ENCODE peak calls at places on chromosomes 4 and X, in eight cellular contexts. C is AG09309, H is esophagus muscularis mucosa, P is AG04449, M is DND-41, Q is HCT116, T is astrocyte of the cerebellum, B is LNCaP clone FGC. O is an unnamed sample.

GRCh38 chrX:64894454-64895038 is 81.7 kb downstream of the ZC4H2 start:
- DNase-seq in C (no peak), H (no peak), P (no peak), M (peak), Q (peak), T (no peak), B (no peak), O (no peak)

GRCh38 chr4:100428051-100428450 is 89.8 kb downstream of the EMCN start:
- DNase-seq in C (peak), H (no peak), P (peak), M (no peak), Q (peak), T (peak), B (no peak), O (peak)

GRCh38 chrX:150018931-150019331 is 80.6 kb upstream of the EOLA2 start:
- DNase-seq in C (peak), H (no peak), P (no peak), M (no peak), Q (no peak), T (no peak), B (no peak), O (peak)

GRCh38 chr4:182015893-182016292 is 227.3 kb upstream of the TENM3 start:
- DNase-seq in C (peak), H (no peak), P (no peak), M (no peak), Q (no peak), T (no peak), B (no peak), O (no peak)

GRCh38 chr4:144583658-144584057 is 62.3 kb upstream of the HHIP start:
- DNase-seq in C (peak), H (no peak), P (no peak), M (no peak), Q (no peak), T (no peak), B (no peak), O (no peak)

GRCh38 chr4:165905405-165906027 is 32.5 kb downstream of the TLL1 start:
- DNase-seq in C (no peak), H (no peak), P (no peak), M (no peak), Q (no peak), T (no peak), B (peak), O (peak)

GRCh38 chr4:80101086-80101767 is 28.2 kb upstream of the ANTXR2 start:
- DNase-seq in C (no peak), H (no peak), P (no peak), M (no peak), Q (no peak), T (no peak), B (no peak), O (no peak)

GRCh38 chr4:140188975-140189374 is 35.0 kb upstream of the MAML3 start:
- DNase-seq in C (peak), H (no peak), P (peak), M (no peak), Q (no peak), T (peak), B (no peak), O (peak)

GRCh38 chr4:182862921-182863320 is 54.3 kb downstream of the DCTD start:
- DNase-seq in C (no peak), H (no peak), P (no peak), M (no peak), Q (no peak), T (no peak), B (peak), O (no peak)

GRCh38 chr4:76723373-76723772 is 174.6 kb downstream of the SOWAHB start:
- DNase-seq in C (no peak), H (no peak), P (no peak), M (no peak), Q (no peak), T (no peak), B (no peak), O (no peak)
- TF ChIP-seq CTCF in C (peak), H (no peak), P (peak), M (no peak), Q (peak), T (peak), B (peak), O (peak)

DNA sequence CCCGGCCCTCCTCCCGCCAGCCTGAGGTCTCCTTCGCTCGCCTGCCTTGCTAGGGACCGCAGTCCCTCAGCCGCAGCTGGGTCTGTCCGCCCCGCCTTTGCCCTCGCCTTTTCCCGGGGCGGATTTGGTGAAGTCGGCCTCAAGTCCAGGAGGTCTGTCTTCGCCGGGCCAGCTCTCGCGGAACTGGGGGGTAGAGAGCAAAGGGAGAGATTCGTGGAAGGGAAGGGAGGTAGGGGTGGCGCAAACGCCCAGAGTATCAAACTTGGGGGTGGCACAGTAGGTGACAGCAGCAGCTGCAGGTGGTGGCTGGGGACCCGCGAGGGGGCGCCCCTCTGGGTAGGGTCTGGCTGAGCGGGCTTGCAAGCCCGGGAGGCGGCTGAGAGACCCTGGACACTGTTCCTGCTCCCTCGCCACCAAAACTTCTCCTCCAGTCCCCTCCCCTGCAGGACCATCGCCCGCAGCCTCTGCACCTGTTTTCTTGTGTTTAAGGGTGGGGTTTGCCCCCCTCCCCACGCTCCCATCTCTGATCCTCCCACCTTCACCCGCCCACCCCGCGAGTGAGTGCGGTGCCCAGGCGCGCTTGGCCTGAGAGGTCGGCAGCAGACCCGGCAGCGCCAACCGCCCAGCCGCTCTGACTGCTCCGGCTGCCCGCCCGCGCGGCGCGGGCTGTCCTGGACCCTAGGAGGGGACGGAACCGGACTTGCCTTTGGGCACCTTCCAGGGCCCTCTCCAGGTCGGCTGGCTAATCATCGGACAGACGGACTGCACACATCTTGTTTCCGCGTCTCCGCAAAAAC is at the start of gene NPY2R:
- DNase-seq in C (no peak), H (no peak), P (no peak), M (no peak), Q (no peak), T (no peak), B (no peak), O (no peak)
- H3K4me3 ChIP-seq in C (no peak), H (peak), P (no peak), M (no peak), Q (no peak), T (peak), B (no peak), O (no peak)

GRCh38 chr4:147078362-147078761 is 132.7 kb upstream of the TTC29 start:
- DNase-seq in C (no peak), H (no peak), P (no peak), M (no peak), Q (no peak), T (no peak), B (no peak), O (no peak)
- TF ChIP-seq CTCF in C (no peak), H (no peak), P (no peak), M (no peak), Q (no peak), T (no peak), B (no peak), O (no peak)

DNA sequence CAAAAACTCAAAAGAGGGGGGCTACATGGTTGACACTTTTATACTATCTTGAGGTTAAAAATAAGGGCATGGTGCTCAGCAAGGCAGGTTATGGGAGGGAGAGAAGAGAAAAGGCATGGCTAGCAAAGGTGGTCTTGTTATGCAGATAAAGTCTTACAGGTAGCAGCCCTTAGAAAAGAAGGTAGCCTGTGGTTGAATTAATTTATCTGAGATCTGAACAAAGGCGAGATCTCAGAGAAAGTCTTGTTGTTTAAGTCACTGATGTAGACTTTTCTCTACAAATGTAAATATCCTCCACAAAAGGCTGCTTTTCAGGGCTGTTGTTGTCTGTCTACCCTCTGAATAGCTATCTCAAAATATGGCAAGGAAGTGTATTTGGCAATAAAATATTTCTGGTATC is 1250.4 kb downstream of the PCDH18 start:
- DNase-seq in C (no peak), H (no peak), P (no peak), M (no peak), Q (no peak), T (no peak), B (no peak), O (no peak)
- H3K4me3 ChIP-seq in C (no peak), H (no peak), P (no peak), M (no peak), Q (no peak), T (no peak), B (no peak), O (no peak)

GRCh38 chr4:184310171-184310567 is 92.5 kb upstream of the ENPP6 start:
- DNase-seq in C (no peak), H (peak), P (no peak), M (peak), Q (no peak), T (no peak), B (no peak), O (peak)
- TF ChIP-seq CTCF in C (peak), H (no peak), P (peak), M (peak), Q (peak), T (no peak), B (peak), O (peak)

GRCh38 chr4:26302390-26302897 is 18.4 kb upstream of the RBPJ start:
- DNase-seq in C (no peak), H (no peak), P (no peak), M (no peak), Q (no peak), T (no peak), B (no peak), O (no peak)

GRCh38 chr4:26299254-26299882 is 21.4 kb upstream of the RBPJ start:
- DNase-seq in C (no peak), H (no peak), P (no peak), M (no peak), Q (no peak), T (no peak), B (no peak), O (peak)

GRCh38 chr4:26303008-26303407 is 17.8 kb upstream of the RBPJ start:
- DNase-seq in C (no peak), H (no peak), P (no peak), M (no peak), Q (no peak), T (no peak), B (no peak), O (no peak)

GRCh38 chr4:26298198-26298950 is 22.4 kb upstream of the RBPJ start:
- DNase-seq in C (peak), H (no peak), P (no peak), M (no peak), Q (no peak), T (peak), B (no peak), O (peak)

GRCh38 chr4:26300314-26301307 is 20.2 kb upstream of the RBPJ start:
- DNase-seq in C (no peak), H (no peak), P (no peak), M (no peak), Q (no peak), T (no peak), B (no peak), O (no peak)
- H3K4me3 ChIP-seq in C (no peak), H (no peak), P (no peak), M (no peak), Q (no peak), T (no peak), B (no peak), O (no peak)

DNA sequence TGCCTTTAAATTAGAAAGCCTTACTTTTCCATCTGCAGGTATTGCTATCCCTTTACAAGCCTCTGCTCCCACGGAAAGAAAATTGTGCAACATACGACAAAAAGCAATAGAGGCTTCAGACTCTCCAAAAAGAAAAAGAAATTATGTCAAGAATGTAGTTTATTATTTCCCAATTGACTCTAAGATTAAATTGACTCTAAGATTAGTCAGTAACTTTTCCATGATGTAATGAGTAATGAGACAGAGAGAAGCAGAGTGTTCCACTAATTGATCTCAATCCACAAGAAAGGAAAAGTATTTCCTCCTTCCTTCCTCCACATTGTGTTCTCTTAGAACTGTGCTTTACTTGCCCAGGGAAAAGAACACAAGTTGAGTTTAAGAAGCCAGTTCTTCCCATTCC is 345.7 kb upstream of the HS3ST1 start:
- DNase-seq in C (no peak), H (no peak), P (no peak), M (no peak), Q (no peak), T (no peak), B (no peak), O (no peak)
- TF ChIP-seq CTCF in C (no peak), H (no peak), P (no peak), M (no peak), Q (no peak), T (no peak), B (no peak), O (no peak)